ENCODE peak calls at places on chromosomes 3 and 15, in four cellular contexts. J, D, W and S are unnamed samples.
A peak's percentile ranks its signal among the peaks of the same experiment; 100 is the strongest.

GRCh38 chr3:27883266-27883665 is 161.1 kb upstream of the EOMES start:
- DNase-seq in J (no peak), W (no peak), D (no peak), S (no peak)

GRCh38 chr3:13947912-13948311 is 68.0 kb upstream of the WNT7A start:
- DNase-seq in D (no peak), J (no peak), W (no peak), S (no peak)

GRCh38 chr3:44624696-44625528 is at the start of gene ZNF197:
- DNase-seq in W (peak; percentile 87), D (peak; percentile 40), J (peak; percentile 63), S (peak; percentile 75)

GRCh38 chr3:33278106-33278672 is 947 bp downstream of the FBXL2 start:
- DNase-seq in W (no peak), J (no peak), D (no peak), S (no peak)

GRCh38 chr3:160758929-160759577 is 3.0 kb downstream of the PPM1L start:
- DNase-seq in J (no peak), W (no peak), D (no peak), S (no peak)

GRCh38 chr3:181459516-181459915 is 252.2 kb upstream of the SOX2 start:
- DNase-seq in J (no peak), W (no peak), D (no peak), S (no peak)

GRCh38 chr15:89329329-89330084 is 5.1 kb downstream of the POLG start:
- DNase-seq in J (peak; percentile 44), W (no peak), D (no peak), S (peak; percentile 73)

GRCh38 chr3:151379083-151379734 is 5.3 kb downstream of the P2RY12 start:
- DNase-seq in W (no peak), D (no peak), J (peak; percentile 13), S (no peak)

GRCh38 chr3:23992051-23992628 is 47.1 kb downstream of the NR1D2 start:
- DNase-seq in J (no peak), W (no peak), D (no peak), S (no peak)